ENCODE peak calls at places on chromosomes 1 and 21, in seven cellular contexts. One of them, this sample, is unnamed.

GRCh38 chr1:6614019-6614952 is 755 bp downstream of the PHF13 start:
- DNase-seq in aorta: peak; percentile 76
- DNase-seq in PC-9: peak; percentile 53
- DNase-seq in uterus: peak; percentile 69
- DNase-seq in IMR-90: peak; percentile 21
- DNase-seq in lower lobe of right lung: peak; percentile 74
- DNase-seq in sigmoid colon: peak; percentile 82
- DNase-seq in this sample: peak; percentile 67

GRCh38 chr1:243179714-243180113 is 75.4 kb downstream of the CEP170 start:
- DNase-seq in IMR-90: no peak
- DNase-seq in uterus: no peak
- DNase-seq in PC-9: no peak
- DNase-seq in aorta: no peak
- DNase-seq in lower lobe of right lung: no peak
- DNase-seq in sigmoid colon: no peak
- DNase-seq in this sample: no peak

GRCh38 chr1:91166106-91166712 is 144.4 kb upstream of the ZNF644 start:
- DNase-seq in uterus: peak; percentile 43
- DNase-seq in lower lobe of right lung: peak; percentile 67
- DNase-seq in sigmoid colon: no peak
- DNase-seq in PC-9: peak; percentile 40
- DNase-seq in IMR-90: peak; percentile 56
- DNase-seq in aorta: no peak
- DNase-seq in this sample: peak; percentile 64

GRCh38 chr1:218705391-218705790 is 360.3 kb downstream of the TGFB2 start:
- DNase-seq in sigmoid colon: no peak
- DNase-seq in uterus: no peak
- DNase-seq in aorta: no peak
- DNase-seq in IMR-90: peak; percentile 22
- DNase-seq in lower lobe of right lung: no peak
- DNase-seq in PC-9: peak; percentile 20
- DNase-seq in this sample: no peak

GRCh38 chr21:37000381-37000780 is 6.1 kb upstream of the RIPPLY3 start:
- DNase-seq in PC-9: no peak
- DNase-seq in IMR-90: no peak
- DNase-seq in aorta: no peak
- DNase-seq in uterus: no peak
- DNase-seq in sigmoid colon: no peak
- DNase-seq in lower lobe of right lung: no peak
- DNase-seq in this sample: no peak

GRCh38 chr1:67723620-67724019 is 38.6 kb downstream of the GADD45A start:
- DNase-seq in sigmoid colon: no peak
- DNase-seq in PC-9: no peak
- DNase-seq in aorta: no peak
- DNase-seq in uterus: no peak
- DNase-seq in lower lobe of right lung: no peak
- DNase-seq in IMR-90: peak; percentile 73
- DNase-seq in this sample: no peak

GRCh38 chr1:3625151-3625907 is 514 bp downstream of the TPRG1L start:
- DNase-seq in IMR-90: peak; percentile 39
- DNase-seq in uterus: no peak
- DNase-seq in lower lobe of right lung: peak; percentile 60
- DNase-seq in PC-9: peak; percentile 41
- DNase-seq in sigmoid colon: peak; percentile 75
- DNase-seq in aorta: no peak
- DNase-seq in this sample: peak; percentile 53

GRCh38 chr1:211378844-211379243 is 52.2 kb downstream of the TRAF5 start:
- DNase-seq in sigmoid colon: no peak
- DNase-seq in uterus: no peak
- DNase-seq in IMR-90: peak; percentile 80
- DNase-seq in lower lobe of right lung: no peak
- DNase-seq in aorta: no peak
- DNase-seq in PC-9: no peak
- DNase-seq in this sample: no peak

GRCh38 chr1:47725732-47726495 is 271.3 kb downstream of the TRABD2B start:
- DNase-seq in sigmoid colon: peak; percentile 79
- DNase-seq in lower lobe of right lung: peak; percentile 78
- DNase-seq in IMR-90: peak; percentile 63
- DNase-seq in PC-9: peak; percentile 64
- DNase-seq in aorta: peak; percentile 86
- DNase-seq in uterus: peak; percentile 47
- DNase-seq in this sample: peak; percentile 84

GRCh38 chr1:152037920-152038658 is 1.3 kb upstream of the S100A11 start:
- DNase-seq in uterus: no peak
- DNase-seq in sigmoid colon: no peak
- DNase-seq in PC-9: no peak
- DNase-seq in IMR-90: no peak
- DNase-seq in aorta: no peak
- DNase-seq in lower lobe of right lung: no peak
- DNase-seq in this sample: no peak

GRCh38 chr1:68321084-68321685 is 88.9 kb upstream of the WLS start:
- DNase-seq in sigmoid colon: peak; percentile 87
- DNase-seq in IMR-90: peak; percentile 61
- DNase-seq in aorta: peak; percentile 76
- DNase-seq in uterus: peak; percentile 47
- DNase-seq in lower lobe of right lung: peak; percentile 79
- DNase-seq in PC-9: peak; percentile 11
- DNase-seq in this sample: peak; percentile 58

GRCh38 chr1:34899471-34899870 is 30.0 kb downstream of the DLGAP3 start:
- DNase-seq in lower lobe of right lung: no peak
- DNase-seq in uterus: no peak
- DNase-seq in sigmoid colon: no peak
- DNase-seq in PC-9: no peak
- DNase-seq in aorta: no peak
- DNase-seq in IMR-90: no peak
- DNase-seq in this sample: no peak

GRCh38 chr1:45892068-45892785 is 88.8 kb downstream of the MAST2 start:
- DNase-seq in PC-9: peak; percentile 42
- DNase-seq in uterus: no peak
- DNase-seq in aorta: no peak
- DNase-seq in lower lobe of right lung: no peak
- DNase-seq in sigmoid colon: no peak
- DNase-seq in IMR-90: peak; percentile 94
- DNase-seq in this sample: no peak

GRCh38 chr1:221667504-221667903 is 74.4 kb downstream of the DUSP10 start:
- DNase-seq in PC-9: peak; percentile 10
- DNase-seq in uterus: no peak
- DNase-seq in sigmoid colon: no peak
- DNase-seq in IMR-90: peak; percentile 90
- DNase-seq in aorta: no peak
- DNase-seq in lower lobe of right lung: no peak
- DNase-seq in this sample: no peak

DNA sequence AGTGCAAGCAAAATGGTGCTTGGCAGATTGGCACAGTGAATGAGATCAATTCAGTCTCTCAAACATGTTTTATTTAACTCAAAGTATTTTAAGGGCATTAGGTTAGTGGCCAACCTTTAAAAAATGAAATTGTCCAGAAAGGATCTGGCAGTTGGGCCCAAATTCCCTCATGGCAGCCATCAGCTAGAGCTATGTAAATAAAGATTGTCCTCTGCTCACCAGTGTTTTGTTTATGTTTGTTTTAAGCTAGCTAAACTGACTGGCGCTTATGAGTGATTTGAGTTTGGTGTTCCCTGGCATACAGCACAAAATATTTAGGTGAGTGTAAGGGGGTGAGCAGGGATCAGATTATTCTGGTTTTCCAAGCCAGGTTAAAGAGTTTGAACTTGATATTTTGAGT is 18.1 kb downstream of the HDAC1 start:
- DNase-seq in aorta: no peak
- DNase-seq in sigmoid colon: no peak
- DNase-seq in PC-9: no peak
- DNase-seq in lower lobe of right lung: no peak
- DNase-seq in IMR-90: no peak
- DNase-seq in uterus: no peak
- DNase-seq in this sample: no peak
- H3K4me3 ChIP-seq in aorta: no peak overlapping the region
- H3K4me3 ChIP-seq in sigmoid colon: no peak overlapping the region
- H3K4me3 ChIP-seq in PC-9: no peak overlapping the region
- H3K4me3 ChIP-seq in lower lobe of right lung: no peak overlapping the region
- H3K4me3 ChIP-seq in IMR-90: no peak overlapping the region
- H3K4me3 ChIP-seq in uterus: no peak overlapping the region
- H3K4me3 ChIP-seq in this sample: no peak overlapping the region

DNA sequence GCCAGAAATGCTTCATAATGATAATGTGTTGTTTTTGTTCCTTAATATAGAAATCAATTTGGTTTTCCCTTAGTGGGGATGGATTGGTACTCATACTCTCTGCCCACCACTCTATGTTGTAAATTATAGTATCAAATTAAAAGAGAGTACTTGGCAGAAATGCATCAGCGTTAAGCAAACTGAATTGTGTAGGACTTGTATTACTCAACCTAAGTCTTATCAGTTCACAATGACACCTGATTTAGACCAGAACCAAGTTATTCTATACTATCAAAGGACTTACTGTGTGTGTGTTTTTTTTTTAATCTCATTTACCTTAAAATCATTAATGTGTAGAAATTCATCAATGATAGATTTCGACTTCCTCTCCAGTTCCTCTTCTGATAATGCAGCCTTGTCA is 62.0 kb upstream of the HP1BP3 start:
- DNase-seq in IMR-90: no peak
- DNase-seq in sigmoid colon: no peak
- DNase-seq in PC-9: no peak
- DNase-seq in uterus: no peak
- DNase-seq in aorta: no peak
- DNase-seq in lower lobe of right lung: no peak
- DNase-seq in this sample: no peak
- H3K36me3 ChIP-seq in IMR-90: peaks cover 34% of the 10 kb centered on the region
- H3K36me3 ChIP-seq in sigmoid colon: peaks cover 54% of the 10 kb centered on the region
- H3K36me3 ChIP-seq in PC-9: peaks cover 11% of the 10 kb centered on the region
- H3K36me3 ChIP-seq in uterus: peaks cover under 1% of the 10 kb centered on the region
- H3K36me3 ChIP-seq in aorta: peaks cover 2% of the 10 kb centered on the region
- H3K36me3 ChIP-seq in lower lobe of right lung: peaks cover 70% of the 10 kb centered on the region
- H3K36me3 ChIP-seq in this sample: peaks cover 56% of the 10 kb centered on the region

GRCh38 chr1:63320024-63320799 is 2.2 kb upstream of the FOXD3 start:
- DNase-seq in uterus: no peak
- DNase-seq in IMR-90: no peak
- DNase-seq in PC-9: no peak
- DNase-seq in sigmoid colon: no peak
- DNase-seq in aorta: no peak
- DNase-seq in lower lobe of right lung: no peak
- DNase-seq in this sample: no peak

GRCh38 chr1:63321788-63322247 is 549 bp upstream of the FOXD3 start:
- DNase-seq in uterus: no peak
- DNase-seq in lower lobe of right lung: no peak
- DNase-seq in sigmoid colon: no peak
- DNase-seq in PC-9: no peak
- DNase-seq in IMR-90: no peak
- DNase-seq in aorta: no peak
- DNase-seq in this sample: no peak

GRCh38 chr1:63322248-63322943 is at the start of gene FOXD3:
- DNase-seq in lower lobe of right lung: peak; percentile 74
- DNase-seq in IMR-90: peak; percentile 37
- DNase-seq in uterus: peak; percentile 26
- DNase-seq in aorta: peak; percentile 71
- DNase-seq in sigmoid colon: peak; percentile 85
- DNase-seq in PC-9: peak; percentile 7
- DNase-seq in this sample: peak; percentile 67

GRCh38 chr1:63319069-63320023 is 3.0 kb upstream of the FOXD3 start:
- DNase-seq in lower lobe of right lung: no peak
- DNase-seq in sigmoid colon: no peak
- DNase-seq in IMR-90: no peak
- DNase-seq in uterus: no peak
- DNase-seq in aorta: no peak
- DNase-seq in PC-9: no peak
- DNase-seq in this sample: peak; percentile 49

DNA sequence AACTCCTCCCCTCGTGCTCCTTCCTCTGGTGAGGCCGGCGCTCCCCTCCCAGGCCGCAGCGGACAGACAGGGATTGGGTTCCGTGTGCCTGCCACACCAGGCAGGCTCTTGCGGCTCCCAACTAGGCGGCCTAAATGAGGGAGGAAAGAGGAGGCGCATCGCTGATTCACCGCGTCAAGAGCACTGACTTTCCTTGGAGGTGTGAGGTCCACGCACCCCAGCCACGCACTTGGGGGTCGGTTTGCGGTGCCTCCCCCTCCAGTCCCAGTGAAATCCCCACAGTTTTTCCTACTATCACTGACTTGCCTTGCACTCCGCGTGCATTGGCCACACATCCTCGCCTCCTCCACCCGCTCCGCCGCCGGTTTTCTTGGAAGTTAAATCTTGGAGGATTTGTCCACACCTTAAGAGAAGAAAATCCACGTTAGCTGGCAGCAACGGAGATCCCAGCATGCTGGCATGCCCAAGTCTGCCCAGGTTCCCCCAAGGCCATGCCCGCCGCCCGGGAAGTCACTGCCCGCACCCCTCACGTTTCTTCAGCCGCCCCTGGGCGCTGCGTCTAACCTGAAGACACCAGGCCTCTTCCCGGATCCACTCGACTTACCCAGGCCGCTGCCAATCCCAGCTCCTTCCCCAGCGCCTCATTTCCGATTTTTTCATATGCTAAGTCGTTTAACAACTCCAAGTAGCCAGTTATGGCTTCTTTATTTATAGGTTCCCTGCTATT is 1.1 kb upstream of the FOXD3 start:
- DNase-seq in aorta: no peak
- DNase-seq in lower lobe of right lung: no peak
- DNase-seq in uterus: no peak
- DNase-seq in PC-9: no peak
- DNase-seq in IMR-90: no peak
- DNase-seq in sigmoid colon: no peak
- DNase-seq in this sample: no peak
- H3K4me3 ChIP-seq in aorta: no peak overlapping the region
- H3K4me3 ChIP-seq in lower lobe of right lung: peak overlapping the region; percentile 59
- H3K4me3 ChIP-seq in uterus: no peak overlapping the region
- H3K4me3 ChIP-seq in PC-9: no peak overlapping the region
- H3K4me3 ChIP-seq in IMR-90: no peak overlapping the region
- H3K4me3 ChIP-seq in sigmoid colon: peak overlapping the region; percentile 53
- H3K4me3 ChIP-seq in this sample: no peak overlapping the region

DNA sequence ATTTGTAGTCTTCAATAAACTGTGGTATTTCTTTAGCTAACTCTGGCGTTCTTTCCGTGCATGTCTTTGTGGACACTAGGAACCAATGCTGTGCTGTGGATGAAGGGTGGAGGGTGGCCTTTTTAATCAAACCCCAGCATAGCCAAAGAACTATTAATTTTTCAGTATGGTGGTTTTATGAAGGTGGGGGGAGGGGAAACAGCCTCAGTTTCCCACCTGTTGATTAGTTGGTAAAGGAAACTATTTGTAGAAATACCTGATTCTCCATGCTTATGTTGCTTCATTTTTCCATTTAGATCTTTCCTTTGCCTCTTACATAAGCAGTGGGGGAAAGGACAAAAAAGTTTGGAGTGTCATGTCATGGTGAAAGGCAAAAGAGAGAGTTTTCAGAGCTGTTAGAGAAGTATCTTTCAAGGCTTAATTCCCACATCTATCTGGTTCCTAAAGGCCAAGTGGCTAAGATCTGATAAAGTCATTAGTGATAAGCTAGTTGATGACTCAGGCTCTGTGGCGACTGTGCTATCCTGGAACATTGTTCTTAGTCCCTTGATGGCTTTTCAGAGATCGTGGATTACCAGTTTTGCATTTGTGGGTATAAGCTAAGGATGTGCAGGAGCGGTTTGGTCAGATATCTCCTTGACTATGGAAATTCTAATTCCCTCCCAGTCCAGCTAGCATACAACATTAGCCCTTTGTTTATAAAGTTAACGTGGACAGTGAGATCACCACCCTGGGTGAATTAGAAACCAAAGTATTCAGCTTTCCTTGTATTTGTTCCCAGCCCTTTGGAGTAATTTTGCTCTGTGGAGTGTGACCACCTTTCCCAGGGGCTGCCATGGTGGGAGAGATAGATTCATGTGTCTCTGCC is 8.7 kb upstream of the HAX1 start:
- DNase-seq in lower lobe of right lung: no peak
- DNase-seq in PC-9: no peak
- DNase-seq in uterus: no peak
- DNase-seq in aorta: no peak
- DNase-seq in IMR-90: peak; percentile 37
- DNase-seq in sigmoid colon: no peak
- DNase-seq in this sample: no peak
- H3K36me3 ChIP-seq in lower lobe of right lung: peaks cover 94% of the 10 kb centered on the region
- H3K36me3 ChIP-seq in PC-9: peaks cover 39% of the 10 kb centered on the region
- H3K36me3 ChIP-seq in uterus: no peaks in the 10 kb centered on the region
- H3K36me3 ChIP-seq in aorta: peaks cover 22% of the 10 kb centered on the region
- H3K36me3 ChIP-seq in IMR-90: peaks cover 73% of the 10 kb centered on the region
- H3K36me3 ChIP-seq in sigmoid colon: peaks cover 98% of the 10 kb centered on the region
- H3K36me3 ChIP-seq in this sample: peaks cover 99% of the 10 kb centered on the region

This sample was measured in WERI-Rb-1.